ENCODE peak calls at places on chromosomes 4 and X, in five cellular contexts. Y is fibroblast of mammary gland, P is GM23248, F is DMS153, T is posterior cingulate gyrus. E is an unnamed sample.

GRCh38 chr4:128519163-128519810 is 231.7 kb upstream of the PGRMC2 start:
- DNase-seq in Y (peak; percentile 74), P (peak; percentile 33), F (no peak), T (no peak), E (no peak)

GRCh38 chr4:10117424-10118354 is 1.1 kb upstream of the WDR1 start:
- DNase-seq in Y (peak; percentile 26), P (peak; percentile 39), F (no peak), T (no peak), E (no peak)

GRCh38 chr4:111930658-111931057 is 214.6 kb upstream of the FAM241A start:
- DNase-seq in Y (no peak), P (no peak), F (peak; percentile 27), T (no peak), E (no peak)

GRCh38 chr4:177879851-177880250 is 437.6 kb upstream of the AGA start:
- DNase-seq in Y (no peak), P (no peak), F (no peak), T (no peak), E (no peak)

GRCh38 chrX:135421537-135421931 is 210 bp upstream of the SMIM10L2A start:
- DNase-seq in Y (peak; percentile 40), P (peak; percentile 41), F (peak; percentile 88), T (peak; percentile 86), E (no peak)

GRCh38 chrX:73851014-73852009 is 288.3 kb downstream of the CHIC1 start:
- DNase-seq in Y (peak; percentile 95), P (no peak), F (no peak), T (no peak), E (no peak)

GRCh38 chr4:48311896-48312295 is 29.4 kb upstream of the SLAIN2 start:
- DNase-seq in Y (no peak), P (peak; percentile 39), F (no peak), T (no peak), E (no peak)

GRCh38 chr4:40327340-40327739 is 7.8 kb upstream of the CHRNA9 start:
- DNase-seq in Y (no peak), P (no peak), F (no peak), T (no peak), E (no peak)

GRCh38 chr4:140926672-140927071 is 170.5 kb upstream of the TBC1D9 start:
- DNase-seq in Y (no peak), P (peak; percentile 70), F (no peak), T (no peak), E (no peak)

GRCh38 chr4:25857403-25857802 is 5.4 kb downstream of the SEL1L3 start:
- DNase-seq in Y (peak; percentile 18), P (peak; percentile 8), F (no peak), T (no peak), E (no peak)

GRCh38 chr4:141870152-141870551 is 233.8 kb downstream of the IL15 start:
- DNase-seq in Y (no peak), P (no peak), F (no peak), T (no peak), E (no peak)

GRCh38 chr4:97238956-97239698 is 904.1 kb downstream of the STPG2 start:
- DNase-seq in Y (no peak), P (no peak), F (peak; percentile 14), T (no peak), E (no peak)

GRCh38 chr4:158496030-158496741 is 25.5 kb upstream of the RXFP1 start:
- DNase-seq in Y (no peak), P (peak; percentile 4), F (no peak), T (no peak), E (peak; percentile 9)

GRCh38 chr4:25377572-25377882 is 464 bp downstream of the ANAPC4 start:
- DNase-seq in Y (no peak), P (no peak), F (no peak), T (no peak), E (no peak)

GRCh38 chrX:100615015-100615414 is 21.6 kb downstream of the TSPAN6 start:
- DNase-seq in Y (peak; percentile 75), P (peak; percentile 70), F (no peak), T (no peak), E (peak; percentile 9)

GRCh38 chr4:519203-519651 is 20.2 kb downstream of the PIGG start:
- DNase-seq in Y (no peak), P (no peak), F (no peak), T (no peak), E (no peak)

GRCh38 chr4:55722132-55722531 is 86.0 kb upstream of the NMU start:
- DNase-seq in Y (no peak), P (no peak), F (peak; percentile 2), T (no peak), E (no peak)

GRCh38 chr4:139077567-139078355 is 62.2 kb downstream of the NOCT start:
- DNase-seq in Y (no peak), P (no peak), F (no peak), T (no peak), E (no peak)

GRCh38 chr4:78293841-78294301 is 236.7 kb downstream of the FRAS1 start:
- DNase-seq in Y (peak; percentile 84), P (peak; percentile 89), F (no peak), T (no peak), E (no peak)